ENCODE peak calls at places on chromosomes 6 and 20, in eight cellular contexts. X is WTC11, D is NCI-H1417, C is NCI-H1436, H is H4, E is T-helper 2 cell, Q is heart left ventricle, A is body of pancreas. L is an unnamed sample.

GRCh38 chr6:139156571-139156970 is 21.7 kb downstream of the HECA start:
- DNase-seq in X (no peak), D (no peak), C (no peak), H (no peak), E (no peak), Q (no peak), A (no peak), L (no peak)

GRCh38 chr20:31819083-31819784 is at the start of gene MYLK2:
- DNase-seq in X (no peak), D (no peak), C (no peak), H (no peak), E (no peak), Q (peak), A (peak), L (no peak)

GRCh38 chr6:116447496-116448011 is 13.6 kb upstream of the CALHM6 start:
- DNase-seq in X (no peak), D (no peak), C (no peak), H (peak), E (peak), Q (no peak), A (no peak), L (no peak)

GRCh38 chr6:141531040-141531439 is 601.7 kb upstream of the GJE1 start:
- DNase-seq in X (no peak), D (no peak), C (no peak), H (no peak), E (no peak), Q (no peak), A (no peak), L (no peak)

GRCh38 chr6:16371401-16371800 is 133.0 kb downstream of the GMPR start:
- DNase-seq in X (no peak), D (no peak), C (no peak), H (no peak), E (no peak), Q (no peak), A (no peak), L (no peak)

GRCh38 chr6:73704260-73704659 is 8.3 kb downstream of the CD109 start:
- DNase-seq in X (no peak), D (no peak), C (no peak), H (peak), E (peak), Q (no peak), A (no peak), L (peak)

GRCh38 chr6:99613705-99614429 is 7.2 kb downstream of the PRDM13 start:
- DNase-seq in X (peak), D (peak), C (no peak), H (no peak), E (peak), Q (no peak), A (no peak), L (no peak)

GRCh38 chr6:75880305-75880704 is 131.3 kb downstream of the MYO6 start:
- DNase-seq in X (no peak), D (no peak), C (no peak), H (no peak), E (no peak), Q (no peak), A (no peak), L (no peak)

GRCh38 chr6:7267521-7268091 is 45.4 kb downstream of the SSR1 start:
- DNase-seq in X (no peak), D (no peak), C (no peak), H (peak), E (no peak), Q (no peak), A (peak), L (peak)

GRCh38 chr6:3891889-3892288 is 42.7 kb downstream of the FAM50B start:
- DNase-seq in X (no peak), D (no peak), C (no peak), H (no peak), E (no peak), Q (no peak), A (no peak), L (no peak)

GRCh38 chr20:59222239-59222981 is 58.8 kb downstream of the ZNF831 start:
- DNase-seq in X (peak), D (peak), C (peak), H (peak), E (peak), Q (peak), A (peak), L (peak)

GRCh38 chr20:51388227-51388626 is 154.3 kb downstream of the NFATC2 start:
- DNase-seq in X (no peak), D (no peak), C (no peak), H (no peak), E (peak), Q (no peak), A (no peak), L (no peak)

GRCh38 chr6:56288347-56288746 is 41.0 kb upstream of the COL21A1 start:
- DNase-seq in X (no peak), D (peak), C (no peak), H (no peak), E (no peak), Q (no peak), A (no peak), L (no peak)

GRCh38 chr6:116246089-116246488 is 7.8 kb downstream of the TSPYL4 start:
- DNase-seq in X (no peak), D (no peak), C (no peak), H (no peak), E (no peak), Q (no peak), A (no peak), L (no peak)

GRCh38 chr6:15755555-15755954 is 92.7 kb upstream of the DTNBP1 start:
- DNase-seq in X (no peak), D (no peak), C (no peak), H (no peak), E (no peak), Q (no peak), A (no peak), L (no peak)

GRCh38 chr6:98686008-98686601 is 148.3 kb upstream of the POU3F2 start:
- DNase-seq in X (no peak), D (no peak), C (no peak), H (no peak), E (no peak), Q (no peak), A (no peak), L (no peak)

GRCh38 chr6:93784794-93785757 is 365.7 kb upstream of the EPHA7 start:
- DNase-seq in X (no peak), D (no peak), C (no peak), H (peak), E (no peak), Q (no peak), A (no peak), L (no peak)

GRCh38 chr6:7727951-7728854 is 2.3 kb downstream of the BMP6 start:
- DNase-seq in X (peak), D (peak), C (no peak), H (no peak), E (peak), Q (peak), A (no peak), L (no peak)

GRCh38 chr6:12138377-12138776 is 126.3 kb downstream of the HIVEP1 start:
- DNase-seq in X (no peak), D (no peak), C (no peak), H (no peak), E (peak), Q (no peak), A (no peak), L (no peak)

GRCh38 chr6:150256618-150257272 is 112.1 kb upstream of the IYD start:
- DNase-seq in X (no peak), D (no peak), C (no peak), H (peak), E (peak), Q (no peak), A (no peak), L (no peak)

GRCh38 chr20:54320148-54320607 is 112.3 kb downstream of the PFDN4 start:
- DNase-seq in X (no peak), D (no peak), C (no peak), H (no peak), E (no peak), Q (no peak), A (no peak), L (no peak)

GRCh38 chr6:13453771-13454251 is 33.6 kb downstream of the GFOD1 start:
- DNase-seq in X (no peak), D (peak), C (peak), H (peak), E (peak), Q (no peak), A (no peak), L (peak)

GRCh38 chr6:137798261-137798660 is 68.8 kb upstream of the TNFAIP3 start:
- DNase-seq in X (no peak), D (no peak), C (no peak), H (no peak), E (no peak), Q (no peak), A (no peak), L (no peak)